ENCODE peak calls at places on chromosomes 5 and 9, in six cellular contexts. S is upper lobe of left lung, K is cardiac fibroblast, J is foreskin fibroblast, U is A549, D is ascending aorta. M is an unnamed sample.

GRCh38 chr5:80223561-80223960 is 32.3 kb downstream of the SERINC5 start:
- DNase-seq in J (no peak), D (no peak), U (no peak), S (no peak), K (no peak), M (no peak)

GRCh38 chr9:21015122-21015815 is 16.2 kb downstream of the HACD4 start:
- DNase-seq in J (no peak), D (no peak), U (no peak), K (peak), S (no peak), M (peak)

GRCh38 chr5:40226906-40227305 is 452.8 kb upstream of the PTGER4 start:
- DNase-seq in D (no peak), K (no peak), S (no peak), J (no peak), U (no peak), M (no peak)

GRCh38 chr5:129670944-129671343 is 77.0 kb upstream of the MINAR2 start:
- DNase-seq in J (peak), S (no peak), D (no peak), U (no peak), K (peak), M (peak)

GRCh38 chr9:133309608-133310007 is 26.4 kb downstream of the SURF6 start:
- DNase-seq in K (no peak), J (no peak), S (no peak), D (no peak), U (no peak), M (no peak)

GRCh38 chr9:88522360-88522759 is 12.6 kb upstream of the NXNL2 start:
- DNase-seq in K (no peak), U (no peak), J (no peak), S (no peak), D (no peak), M (no peak)

GRCh38 chr9:5698810-5699556 is 70.1 kb downstream of the RIC1 start:
- DNase-seq in U (no peak), S (no peak), K (peak), J (no peak), D (no peak), M (peak)

GRCh38 chr5:75275736-75276135 is 39.1 kb upstream of the ANKRD31 start:
- DNase-seq in D (no peak), S (no peak), K (no peak), U (no peak), J (no peak), M (no peak)

GRCh38 chr5:176880393-176881020 is 18.6 kb downstream of the HK3 start:
- DNase-seq in J (no peak), K (no peak), U (no peak), S (no peak), D (no peak), M (no peak)

GRCh38 chr5:92641031-92641962 is 939.7 kb downstream of the NR2F1-AS1 start:
- DNase-seq in J (peak), S (no peak), K (peak), D (no peak), U (peak), M (peak)

GRCh38 chr5:21723500-21723899 is 1129.6 kb downstream of the CDH12 start:
- DNase-seq in J (no peak), S (no peak), D (no peak), U (no peak), K (no peak), M (no peak)

GRCh38 chr9:134316444-134317160 is 9.7 kb upstream of the RXRA start:
- DNase-seq in U (no peak), S (no peak), K (peak), J (no peak), D (peak), M (peak)

GRCh38 chr5:21688655-21689054 is 1164.5 kb downstream of the CDH12 start:
- DNase-seq in K (no peak), D (no peak), U (no peak), S (no peak), J (no peak), M (peak)

GRCh38 chr5:53858700-53859456 is 298.4 kb downstream of the NDUFS4 start:
- DNase-seq in J (no peak), U (no peak), K (no peak), D (no peak), S (no peak), M (no peak)

GRCh38 chr5:73856972-73857371 is 231.0 kb downstream of the ARHGEF28 start:
- DNase-seq in K (peak), D (no peak), S (no peak), U (no peak), J (no peak), M (no peak)

GRCh38 chr9:11312976-11313375 is 700.2 kb upstream of the PTPRD start:
- DNase-seq in S (no peak), K (no peak), U (no peak), J (no peak), D (no peak), M (peak)

GRCh38 chr5:132476853-132477729 is 13.5 kb downstream of the IRF1 start:
- DNase-seq in D (peak), S (no peak), K (no peak), J (no peak), U (no peak), M (no peak)

DNA sequence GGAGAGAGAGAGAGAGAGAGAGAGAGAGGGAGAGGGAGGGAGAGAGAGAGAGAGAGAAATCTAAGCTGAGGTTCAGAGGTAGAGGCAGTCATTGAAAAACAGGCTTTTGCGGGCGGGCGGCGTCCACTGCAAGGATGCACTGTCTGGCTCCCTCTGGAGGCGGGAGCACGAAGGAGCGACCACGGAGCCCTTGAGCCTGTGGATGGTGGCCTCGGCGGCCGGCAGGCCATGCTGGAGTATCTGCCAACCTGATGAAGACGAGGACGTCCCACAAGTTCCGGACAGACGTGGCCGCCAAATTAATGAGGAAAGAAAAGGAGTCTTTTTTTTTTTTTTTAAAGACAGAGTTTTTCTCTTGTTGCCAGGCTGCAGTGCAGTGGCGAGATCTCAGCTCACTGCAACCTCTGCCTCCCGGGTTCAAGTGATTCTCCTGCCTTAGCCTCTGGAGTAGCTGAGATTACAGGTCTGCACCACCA is 2.2 kb upstream of the CCDC125 start:
- DNase-seq in J (peak), U (peak), D (peak), S (peak), K (peak), M (peak)
- H3K4me3 ChIP-seq in J (no peak), U (no peak), D (peak), S (peak), K (no peak), M (no peak)

DNA sequence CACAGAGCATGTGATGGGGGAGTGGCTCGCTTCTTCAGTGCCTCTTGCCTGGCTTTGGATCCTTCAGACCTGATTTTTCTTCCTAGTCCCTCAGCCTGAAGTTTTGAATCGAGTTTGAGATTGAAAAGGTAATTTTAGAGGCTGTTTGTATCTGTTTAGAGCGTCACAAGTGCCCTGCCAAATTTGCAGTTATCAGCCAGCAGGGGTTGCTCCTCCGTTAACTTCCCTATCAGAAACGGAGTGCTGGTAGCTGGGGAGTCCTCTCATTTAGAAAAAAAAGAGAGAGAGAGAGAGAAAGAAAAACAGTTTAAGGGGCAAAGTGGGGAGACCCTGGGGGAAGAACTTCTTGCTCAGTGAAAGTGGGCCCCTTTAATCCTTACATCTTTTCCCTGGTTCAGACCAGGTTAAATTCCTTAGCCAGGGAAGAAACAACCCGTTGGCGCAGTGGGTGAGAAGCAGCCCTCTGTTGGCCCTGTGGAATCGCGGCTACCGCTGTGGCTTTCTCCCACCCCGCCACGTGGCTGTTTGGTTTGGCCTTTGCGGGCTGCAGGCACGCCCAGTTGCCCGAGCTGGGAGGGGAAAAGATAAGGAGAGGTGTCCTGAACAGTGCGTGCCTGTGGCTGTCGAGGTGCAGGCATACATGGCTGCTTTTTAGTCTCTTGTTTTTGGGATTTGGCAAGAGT is 576.7 kb upstream of the ACO1 start:
- DNase-seq in J (no peak), U (no peak), S (no peak), K (no peak), D (no peak), M (no peak)
- TF ChIP-seq CTCF in J (no peak), U (no peak), S (no peak), K (no peak), D (no peak), M (no peak)

GRCh38 chr5:181114284-181114843 is 16.6 kb downstream of the OR2V1 start:
- DNase-seq in K (no peak), U (no peak), D (no peak), S (peak), J (no peak), M (no peak)
- H3K4me3 ChIP-seq in K (no peak), U (no peak), D (no peak), S (no peak), J (peak), M (peak)

DNA sequence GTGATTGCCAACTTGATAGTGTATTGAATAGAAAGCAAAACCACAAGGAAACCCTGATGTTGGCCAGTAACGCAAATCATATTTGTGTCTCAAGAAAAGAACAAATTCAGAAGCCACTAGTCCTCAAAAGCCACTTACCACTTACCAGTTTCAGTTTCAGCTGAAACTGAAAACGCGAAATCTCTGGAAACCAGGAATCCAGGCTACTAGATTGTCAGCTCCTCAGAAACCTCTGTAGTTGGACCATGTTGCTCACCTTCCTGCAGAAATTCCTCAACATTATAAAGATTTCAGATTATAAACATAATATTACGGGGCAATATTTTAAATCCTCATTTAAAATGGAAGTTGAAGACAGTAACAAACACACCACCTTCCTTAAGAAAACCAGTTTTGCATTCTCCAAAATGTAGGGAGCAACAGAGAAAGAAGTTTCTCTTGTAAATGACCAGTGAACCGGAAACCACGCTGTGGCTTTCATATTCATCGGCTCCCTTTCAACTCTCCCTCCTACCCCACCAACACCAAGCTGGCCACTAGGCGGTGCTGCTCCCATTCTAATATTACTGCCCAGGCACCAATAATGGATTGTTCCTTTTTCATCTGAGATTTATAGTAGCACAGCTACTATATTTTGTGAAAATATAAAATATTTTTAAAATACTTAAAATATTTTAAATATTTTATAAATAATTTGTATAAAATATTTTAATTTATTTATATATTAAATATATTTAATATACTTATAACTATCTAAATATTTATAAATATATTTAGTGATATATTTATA is 8.7 kb upstream of the TMED7 start:
- DNase-seq in S (peak), U (peak), J (peak), D (peak), K (peak), M (peak)
- TF ChIP-seq CTCF in S (peak), U (peak), J (peak), D (peak), K (peak), M (peak)

DNA sequence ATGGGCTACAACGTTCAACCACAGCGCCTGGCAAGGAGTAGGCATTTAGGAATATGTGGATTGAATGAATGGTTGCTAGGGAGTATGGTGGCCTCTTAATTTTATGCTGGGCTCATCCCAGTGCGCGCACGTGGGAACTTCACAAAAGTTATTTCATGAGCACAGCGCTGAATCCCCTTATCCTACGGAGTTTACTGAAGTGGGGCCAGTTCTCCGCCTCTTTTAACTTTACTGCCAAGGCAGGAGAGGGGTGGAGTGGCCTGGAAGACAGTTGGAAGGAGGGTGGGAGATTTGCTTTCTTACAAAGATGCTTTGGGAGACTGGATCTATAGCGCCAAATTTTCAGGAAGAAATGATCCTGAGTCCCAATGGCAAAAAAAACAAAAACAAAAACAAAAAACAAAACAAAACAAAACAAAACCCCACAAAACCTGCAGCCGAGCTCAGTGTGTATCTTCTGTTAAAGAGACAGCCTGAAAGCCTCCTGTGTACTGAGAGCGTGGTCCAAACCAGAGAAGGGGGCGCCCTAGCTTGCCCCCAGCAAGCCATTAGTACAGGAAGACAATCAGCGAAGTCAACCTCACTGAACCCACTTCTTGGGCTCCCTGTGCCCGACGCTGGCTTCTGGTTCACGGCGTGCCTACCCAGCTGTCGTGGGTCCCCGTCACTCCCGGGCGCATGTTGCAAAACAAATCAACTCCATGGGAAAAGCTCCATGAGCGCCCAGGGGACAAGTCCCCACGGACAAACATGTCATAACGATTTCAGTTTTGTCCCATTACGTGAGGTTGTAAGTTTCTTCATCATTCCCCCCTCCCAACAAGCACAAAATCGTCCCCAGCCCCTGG is 326.7 kb downstream of the SH3GL2 start:
- DNase-seq in U (no peak), S (no peak), D (no peak), K (no peak), J (no peak), M (no peak)
- H3K4me3 ChIP-seq in U (no peak), S (peak), D (peak), K (no peak), J (no peak), M (no peak)

GRCh38 chr5:102681403-102681983 is 73.6 kb upstream of the PAM start:
- DNase-seq in U (peak), J (peak), K (peak), S (peak), D (no peak), M (peak)
- TF ChIP-seq CTCF in U (peak), J (peak), K (peak), S (peak), D (peak), M (peak)

GRCh38 chr9:121350993-121351561 is 19.0 kb downstream of the STOM start:
- DNase-seq in D (no peak), J (peak), S (peak), K (peak), U (no peak), M (peak)
- H3K4me3 ChIP-seq in D (peak), J (no peak), S (no peak), K (no peak), U (no peak), M (no peak)

GRCh38 chr5:136780518-136780917 is 415.2 kb upstream of the TRPC7 start:
- DNase-seq in S (no peak), U (no peak), J (no peak), K (no peak), D (no peak), M (no peak)
- TF ChIP-seq CTCF in S (no peak), U (peak), J (no peak), K (no peak), D (no peak), M (no peak)

M was measured in fibroblast of mammary gland.